ENCODE peak calls at places on chromosomes 7 and 10, in nine cellular contexts. J, N, H, C, L, Q, Z, I and P are unnamed samples. For H3K4me1, the result is how much of the 10 kb centered on the place peaks cover.

GRCh38 chr7:12016439-12016838 is 184.4 kb upstream of the THSD7A start:
- DNase-seq in H (no peak), N (no peak), C (no peak), Z (no peak), J (no peak), L (no peak), I (no peak), Q (no peak), P (no peak)

GRCh38 chr7:105210721-105211205 is 178.0 kb downstream of the SRPK2 start:
- DNase-seq in N (peak), I (no peak), L (no peak), H (peak), Q (peak), C (no peak), Z (peak), J (no peak), P (no peak)

GRCh38 chr7:84092207-84092606 is 102.4 kb downstream of the SEMA3A start:
- DNase-seq in I (no peak), N (no peak), J (no peak), C (no peak), Z (no peak), L (peak), Q (no peak), H (no peak), P (no peak)

GRCh38 chr10:7795605-7796004 is 7.6 kb downstream of the ATP5F1C start:
- DNase-seq in N (no peak), H (no peak), L (no peak), I (peak), J (peak), Q (no peak), C (no peak), Z (no peak), P (no peak)

GRCh38 chr7:22267989-22268615 is 88.9 kb downstream of the RAPGEF5 start:
- DNase-seq in N (no peak), L (no peak), Q (no peak), Z (no peak), H (no peak), C (no peak), I (no peak), J (no peak), P (no peak)

GRCh38 chr10:73398024-73398423 is 15.8 kb downstream of the ANXA7 start:
- DNase-seq in L (peak), Z (no peak), I (no peak), N (peak), C (no peak), J (no peak), H (no peak), Q (no peak), P (no peak)

GRCh38 chr10:116974442-116975005 is 30.5 kb downstream of the SHTN1 start:
- DNase-seq in L (peak), H (no peak), Q (no peak), N (no peak), C (peak), Z (no peak), J (no peak), I (peak), P (peak)

GRCh38 chr7:93819699-93820098 is 70.9 kb downstream of the TFPI2 start:
- DNase-seq in N (no peak), H (no peak), L (no peak), I (no peak), C (no peak), Z (no peak), Q (no peak), J (no peak), P (no peak)

GRCh38 chr7:84633-85020 is 107.7 kb upstream of the FAM20C start:
- DNase-seq in H (no peak), C (no peak), I (no peak), L (no peak), Z (no peak), Q (no peak), J (peak), N (no peak), P (no peak)

GRCh38 chr10:91590142-91590903 is 42.5 kb downstream of the PPP1R3C start:
- DNase-seq in C (no peak), I (no peak), Z (no peak), H (no peak), N (no peak), J (peak), Q (no peak), L (peak), P (peak)

GRCh38 chr7:84971360-84971759 is 215.5 kb downstream of the SEMA3D start:
- DNase-seq in N (no peak), I (no peak), L (no peak), Z (no peak), H (no peak), Q (no peak), C (no peak), J (no peak), P (no peak)

GRCh38 chr7:45681596-45682357 is 107.6 kb downstream of the ADCY1 start:
- DNase-seq in H (no peak), L (no peak), Q (no peak), J (no peak), Z (no peak), N (no peak), C (no peak), I (no peak), P (no peak)

GRCh38 chr7:79091661-79092060 is 361.8 kb downstream of the MAGI2 start:
- DNase-seq in I (no peak), C (no peak), H (no peak), J (no peak), L (peak), N (no peak), Z (no peak), Q (no peak), P (peak)

GRCh38 chr10:44752451-44753441 is 158.4 kb upstream of the TMEM72 start:
- DNase-seq in Z (no peak), H (no peak), Q (no peak), L (peak), C (no peak), I (no peak), J (no peak), N (no peak), P (peak)

GRCh38 chr10:132972149-132972985 is 30.0 kb upstream of the CFAP46 start:
- DNase-seq in C (no peak), I (peak), L (no peak), Q (peak), Z (no peak), N (no peak), J (no peak), H (no peak), P (no peak)

GRCh38 chr7:123674399-123675091 is 18.9 kb downstream of the LMOD2 start:
- DNase-seq in Q (no peak), I (no peak), H (no peak), J (no peak), C (no peak), N (no peak), Z (no peak), L (no peak), P (peak)

GRCh38 chr7:14748461-14748860 is 154.1 kb downstream of the DGKB start:
- DNase-seq in L (peak), Z (no peak), C (peak), Q (no peak), N (no peak), J (no peak), I (no peak), H (no peak), P (peak)

GRCh38 chr7:16961650-16962049 is 79.9 kb upstream of the AGR3 start:
- DNase-seq in N (no peak), Z (no peak), H (no peak), L (no peak), J (peak), C (no peak), I (no peak), Q (no peak), P (peak)

GRCh38 chr10:38047666-38048065 is 37.2 kb downstream of the ZNF33A start:
- DNase-seq in Q (no peak), Z (no peak), N (no peak), L (no peak), I (no peak), H (no peak), C (no peak), J (no peak), P (peak)

GRCh38 chr10:70124415-70124814 is 8.2 kb downstream of the AIFM2 start:
- DNase-seq in H (no peak), L (no peak), Z (no peak), J (no peak), C (no peak), N (no peak), I (no peak), Q (no peak), P (no peak)

GRCh38 chr10:36269222-36269621 is 627.1 kb upstream of the FZD8 start:
- DNase-seq in J (no peak), C (no peak), H (no peak), N (no peak), Q (no peak), I (no peak), L (no peak), Z (no peak), P (no peak)

GRCh38 chr10:100370976-100371706 is 24.1 kb downstream of the SCD start:
- DNase-seq in J (peak), L (peak), N (peak), I (no peak), Q (peak), H (peak), Z (peak), C (peak), P (peak)

GRCh38 chr10:61779950-61780659 is 117.4 kb downstream of the CABCOCO1 start:
- DNase-seq in Z (no peak), H (no peak), I (no peak), L (peak), N (no peak), J (peak), Q (no peak), C (no peak), P (peak)

GRCh38 chr10:86366902-86367338 is 325 bp upstream of the GRID1 start:
- DNase-seq in C (no peak), Z (peak), N (no peak), H (no peak), L (no peak), Q (no peak), I (no peak), J (no peak), P (peak)

GRCh38 chr7:27921081-27921836 is 181.3 kb downstream of the TAX1BP1 start:
- DNase-seq in L (peak), Q (peak), I (peak), Z (peak), C (peak), J (peak), H (peak), N (peak), P (peak)

GRCh38 chr7:132183822-132184380 is 392.4 kb downstream of the PLXNA4 start:
- DNase-seq in C (no peak), N (peak), Z (no peak), H (no peak), J (no peak), L (no peak), I (no peak), Q (no peak), P (no peak)

GRCh38 chr7:39333701-39334100 is 232.5 kb upstream of the YAE1 start:
- DNase-seq in C (no peak), Q (no peak), J (no peak), L (no peak), Z (no peak), H (no peak), N (peak), I (no peak), P (no peak)

GRCh38 chr7:36207451-36208291 is 54.6 kb downstream of the EEPD1 start:
- DNase-seq in Z (no peak), C (no peak), Q (no peak), L (peak), H (no peak), N (no peak), J (peak), I (peak), P (peak)

GRCh38 chr7:93194368-93194767 is 31.9 kb downstream of the HEPACAM2 start:
- DNase-seq in Q (no peak), I (no peak), N (no peak), J (peak), C (no peak), H (no peak), Z (no peak), L (peak), P (peak)

GRCh38 chr7:88233828-88234227 is 14.0 kb upstream of the SRI start:
- DNase-seq in H (no peak), J (peak), Q (no peak), N (no peak), L (no peak), I (no peak), Z (no peak), C (no peak), P (peak)

GRCh38 chr7:41698726-41699125 is 4.2 kb downstream of the INHBA start:
- DNase-seq in L (peak), H (no peak), J (no peak), C (no peak), Q (no peak), Z (no peak), I (no peak), N (peak), P (peak)

GRCh38 chr10:55631071-55631654 is 729.9 kb downstream of the ZWINT start:
- DNase-seq in N (peak), C (no peak), Z (peak), H (no peak), Q (peak), I (peak), L (peak), J (peak), P (peak)

GRCh38 chr10:24208661-24209420 is at the start of gene KIAA1217:
- DNase-seq in N (peak), C (no peak), Z (peak), L (peak), Q (peak), J (peak), I (peak), H (no peak), P (peak)

GRCh38 chr10:42954776-42955492 is 121.9 kb upstream of the RET start:
- DNase-seq in I (no peak), C (no peak), L (no peak), J (no peak), H (no peak), Z (no peak), N (no peak), Q (no peak), P (no peak)

GRCh38 chr10:112812571-112812970 is 137.5 kb upstream of the TCF7L2 start:
- DNase-seq in I (no peak), N (peak), Z (no peak), L (no peak), H (no peak), Q (no peak), J (no peak), C (no peak), P (no peak)

GRCh38 chr10:1369665-1370064 is 313.5 kb downstream of the WDR37 start:
- DNase-seq in H (no peak), C (no peak), I (peak), N (no peak), Z (no peak), L (no peak), Q (no peak), J (peak), P (no peak)

GRCh38 chr10:123356101-123356500 is 201.9 kb downstream of the BUB3 start:
- DNase-seq in N (no peak), Q (no peak), I (no peak), L (no peak), H (no peak), C (no peak), J (no peak), Z (no peak), P (no peak)

GRCh38 chr7:100049441-100050291 is at the start of gene ZSCAN21:
- DNase-seq in J (peak), L (peak), N (peak), H (peak), I (peak), Q (peak), C (peak), Z (peak), P (peak)

GRCh38 chr7:100048680-100049079 is 894 bp upstream of the ZSCAN21 start:
- DNase-seq in L (no peak), Q (no peak), H (no peak), C (no peak), J (no peak), N (no peak), I (no peak), Z (peak), P (no peak)

GRCh38 chr7:100051611-100052010 is 2.0 kb downstream of the ZSCAN21 start:
- DNase-seq in I (no peak), N (no peak), C (no peak), J (no peak), Q (no peak), Z (no peak), L (no peak), H (no peak), P (no peak)

GRCh38 chr7:100057006-100057405 is 7.4 kb downstream of the ZSCAN21 start:
- DNase-seq in C (no peak), I (no peak), L (no peak), J (no peak), N (no peak), H (no peak), Q (no peak), Z (no peak), P (no peak)

GRCh38 chr7:100053201-100053600 is 3.6 kb downstream of the ZSCAN21 start:
- DNase-seq in Z (peak), Q (peak), L (peak), N (peak), J (peak), H (peak), I (peak), C (peak), P (peak)
- TF ChIP-seq EZH2phosphoT487 in Z (no peak), Q (no peak), L (no peak), N (no peak), J (no peak), H (no peak), I (no peak), C (no peak), P (no peak)

GRCh38 chr7:24968165-24968564 is 11.8 kb downstream of the OSBPL3 start:
- DNase-seq in H (no peak), Z (no peak), J (no peak), I (no peak), N (no peak), Q (no peak), L (no peak), C (no peak), P (no peak)

GRCh38 chr7:24971333-24972165 is 8.4 kb downstream of the OSBPL3 start:
- DNase-seq in Z (no peak), J (peak), N (no peak), C (peak), Q (no peak), H (no peak), L (peak), I (peak), P (peak)

GRCh38 chr7:24972991-24973390 is 7.0 kb downstream of the OSBPL3 start:
- DNase-seq in N (no peak), Z (no peak), J (no peak), H (no peak), I (no peak), C (no peak), Q (no peak), L (peak), P (peak)

GRCh38 chr7:24972166-24972477 is 7.9 kb downstream of the OSBPL3 start:
- DNase-seq in Q (no peak), J (no peak), C (no peak), I (no peak), L (no peak), Z (no peak), H (no peak), N (no peak), P (no peak)

GRCh38 chr7:24970676-24971075 is 9.3 kb downstream of the OSBPL3 start:
- DNase-seq in Z (no peak), N (no peak), H (no peak), I (no peak), J (no peak), L (no peak), Q (no peak), C (no peak), P (peak)
- H3K4me1 ChIP-seq in Z (under half), N (under half), H (half or more), I (under half), J (under half), L (half or more), Q (under half), C (half or more), P (under half)

DNA sequence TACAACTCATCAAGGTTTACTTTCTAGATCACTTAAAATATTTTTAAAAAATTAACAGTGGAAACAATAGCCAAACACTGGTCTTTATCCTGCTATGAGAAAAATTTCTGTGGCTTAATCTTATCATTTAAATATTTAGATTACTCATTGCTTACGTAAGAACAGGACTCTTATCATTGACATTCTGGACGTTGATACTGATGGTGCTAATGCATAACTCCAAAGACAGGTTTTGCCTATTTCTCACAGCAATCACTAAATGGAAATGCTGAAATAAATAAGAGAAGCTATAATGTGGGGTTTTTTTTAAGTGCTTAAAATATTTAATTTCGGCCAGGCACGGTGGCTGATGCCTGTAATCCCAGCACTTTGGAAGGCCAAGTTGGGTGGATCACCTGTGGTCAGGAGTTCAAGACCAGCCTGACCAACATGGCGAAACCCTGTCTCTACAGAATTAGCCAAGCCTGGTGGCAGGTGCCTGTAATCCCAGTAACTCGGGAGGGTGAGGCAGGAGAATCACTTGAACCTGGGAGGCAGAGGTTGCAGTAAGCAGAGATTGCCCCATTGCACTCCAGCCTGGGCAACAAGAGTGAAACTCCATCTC is 195.0 kb downstream of the HGF start:
- DNase-seq in L (no peak), J (no peak), N (no peak), H (no peak), C (no peak), Q (no peak), Z (no peak), I (no peak), P (no peak)
- TF ChIP-seq EZH2phosphoT487 in L (no peak), J (no peak), N (no peak), H (no peak), C (no peak), Q (no peak), Z (no peak), I (no peak), P (no peak)

GRCh38 chr7:143392875-143393266 is 11.7 kb downstream of the ZYX start:
- DNase-seq in L (no peak), N (no peak), Q (no peak), J (no peak), I (no peak), C (no peak), H (no peak), Z (no peak), P (no peak)
- H3K4me1 ChIP-seq in L (under half), N (under half), Q (under half), J (under half), I (under half), C (under half), H (under half), Z (under half), P (under half)

DNA sequence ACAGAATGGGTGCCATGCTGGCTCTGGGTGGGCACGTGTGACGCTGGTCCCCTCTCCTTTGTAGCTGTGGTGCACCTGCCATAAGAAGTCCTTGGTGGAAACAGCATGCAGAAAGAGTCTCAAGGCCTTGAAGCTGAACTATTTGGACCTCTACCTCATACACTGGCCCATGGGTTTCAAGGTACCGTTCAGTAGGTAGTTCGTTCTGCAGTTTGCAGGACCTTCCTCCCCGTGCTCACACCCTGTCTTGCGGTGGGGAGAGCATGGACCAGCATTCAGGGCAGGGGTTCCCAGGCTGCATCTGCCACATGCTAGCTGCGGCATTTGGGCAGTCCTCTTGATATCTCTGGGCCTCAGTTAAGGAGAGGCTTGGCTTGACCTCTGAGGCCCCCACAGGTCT is 7.3 kb downstream of the AKR1E2 start:
- DNase-seq in C (no peak), H (no peak), I (no peak), Z (no peak), N (no peak), J (no peak), Q (no peak), L (no peak), P (no peak)
- TF ChIP-seq EZH2phosphoT487 in C (no peak), H (no peak), I (no peak), Z (no peak), N (no peak), J (no peak), Q (no peak), L (no peak), P (no peak)

GRCh38 chr7:127879436-127879835 is 151.8 kb downstream of the LRRC4 start:
- DNase-seq in C (no peak), I (no peak), Z (no peak), J (no peak), Q (no peak), H (no peak), N (no peak), L (no peak), P (no peak)
- H3K4me1 ChIP-seq in C (under half), I (under half), Z (under half), J (under half), Q (under half), H (under half), N (under half), L (under half), P (under half)

GRCh38 chr7:54037873-54038272 is 504.3 kb upstream of the VSTM2A start:
- DNase-seq in I (no peak), Q (no peak), C (no peak), N (peak), H (no peak), J (no peak), L (no peak), Z (no peak), P (no peak)
- TF ChIP-seq EZH2phosphoT487 in I (no peak), Q (no peak), C (no peak), N (no peak), H (no peak), J (no peak), L (no peak), Z (no peak), P (no peak)

DNA sequence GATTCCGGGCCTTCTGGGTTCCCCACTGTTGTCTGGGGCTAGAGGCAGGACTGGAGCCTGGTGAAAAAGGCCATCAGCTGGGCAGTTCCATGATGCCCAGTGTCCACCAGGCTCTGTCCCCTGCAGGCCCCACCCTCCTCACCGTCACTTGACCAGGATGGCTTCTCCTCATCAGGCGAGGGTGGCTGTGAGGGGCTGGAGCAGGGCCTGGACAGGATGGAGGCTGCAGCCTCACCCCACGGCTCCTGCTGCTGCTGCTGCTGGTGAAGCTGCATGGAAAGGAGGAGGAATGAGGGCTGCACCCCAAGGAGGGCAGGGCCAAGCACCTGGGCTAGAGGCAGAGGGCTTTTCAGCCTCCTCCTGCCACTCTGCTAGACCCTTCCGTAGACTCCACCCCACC is 8.3 kb downstream of the ATG9B start:
- DNase-seq in Q (no peak), C (no peak), J (no peak), L (no peak), H (no peak), N (no peak), Z (no peak), I (no peak), P (no peak)
- H3K4me1 ChIP-seq in Q (under half), C (under half), J (under half), L (under half), H (under half), N (under half), Z (under half), I (under half), P (under half)